ENCODE peak calls at places on chromosome 21, in five cellular contexts. T, X, P, Z and C are unnamed samples.

GRCh38 chr21:37139902-37140301 is 66.8 kb downstream of the TTC3 start:
- DNase-seq in T (peak), P (no peak), X (peak), Z (peak), C (no peak)

GRCh38 chr21:44890961-44891541 is 17.6 kb upstream of the PTTG1IP start:
- DNase-seq in X (no peak), Z (no peak), P (no peak), T (no peak), C (no peak)

GRCh38 chr21:27429612-27430361 is 462.9 kb upstream of the ADAMTS5 start:
- DNase-seq in P (no peak), T (peak), X (no peak), Z (no peak), C (no peak)

GRCh38 chr21:21807598-21807903 is 809.3 kb downstream of the NCAM2 start:
- DNase-seq in T (no peak), Z (no peak), P (no peak), X (no peak), C (no peak)

GRCh38 chr21:14114251-14114650 is 96.5 kb downstream of the LIPI start:
- DNase-seq in Z (no peak), T (no peak), X (no peak), P (no peak), C (no peak)

GRCh38 chr21:41768371-41769042 is 1.7 kb upstream of the RIPK4 start:
- DNase-seq in X (peak), P (no peak), T (peak), Z (peak), C (no peak)

GRCh38 chr21:37555672-37556261 is 189.2 kb downstream of the DYRK1A start:
- DNase-seq in X (no peak), P (no peak), T (no peak), Z (peak), C (peak)

GRCh38 chr21:41315726-41316125 is 875 bp upstream of the FAM3B start:
- DNase-seq in Z (no peak), T (no peak), P (no peak), X (no peak), C (no peak)

GRCh38 chr21:44894687-44895302 is 21.3 kb upstream of the PTTG1IP start:
- DNase-seq in P (no peak), Z (no peak), T (no peak), X (no peak), C (peak)

GRCh38 chr21:46599251-46599572 is 5.7 kb downstream of the S100B start:
- DNase-seq in T (peak), P (no peak), X (peak), Z (peak), C (no peak)

GRCh38 chr21:34133802-34134201 is 60.4 kb downstream of the MRPS6 start:
- DNase-seq in X (no peak), P (no peak), Z (no peak), T (no peak), C (no peak)

GRCh38 chr21:44836666-44837471 is 19.0 kb upstream of the SUMO3 start:
- DNase-seq in P (no peak), T (no peak), Z (peak), X (peak), C (no peak)

GRCh38 chr21:41207401-41208388 is 39.7 kb downstream of the BACE2 start:
- DNase-seq in T (peak), P (peak), Z (peak), X (peak), C (peak)

GRCh38 chr21:18218331-18218730 is 26.3 kb upstream of the CHODL start:
- DNase-seq in T (no peak), P (no peak), X (no peak), Z (no peak), C (no peak)

GRCh38 chr21:34123609-34124008 is 50.2 kb downstream of the MRPS6 start:
- DNase-seq in Z (no peak), T (no peak), P (no peak), X (no peak), C (no peak)

GRCh38 chr21:17644186-17644585 is 31.5 kb upstream of the BTG3 start:
- DNase-seq in P (no peak), T (no peak), X (no peak), Z (no peak), C (no peak)

GRCh38 chr21:42120904-42121535 is 49.9 kb downstream of the UMODL1 start:
- DNase-seq in T (no peak), Z (no peak), P (no peak), X (no peak), C (no peak)

GRCh38 chr21:40586575-40586974 is 260.4 kb downstream of the DSCAM start:
- DNase-seq in P (no peak), T (no peak), Z (no peak), X (no peak), C (no peak)

GRCh38 chr21:45698493-45698947 is 55.0 kb downstream of the PCBP3 start:
- DNase-seq in T (peak), X (peak), P (peak), Z (no peak), C (peak)

GRCh38 chr21:41908829-41909228 is 29.7 kb upstream of the PRDM15 start:
- DNase-seq in T (no peak), X (no peak), Z (no peak), P (no peak), C (no peak)

GRCh38 chr21:38806153-38806941 is 618 bp downstream of the ETS2 start:
- DNase-seq in Z (peak), P (no peak), T (peak), X (peak), C (peak)

GRCh38 chr21:27648560-27648959 is 681.7 kb upstream of the ADAMTS5 start:
- DNase-seq in T (peak), P (no peak), Z (no peak), X (peak), C (no peak)

GRCh38 chr21:39319814-39320332 is 6.4 kb upstream of the BRWD1 start:
- DNase-seq in P (no peak), X (no peak), Z (peak), T (no peak), C (no peak)

GRCh38 chr21:38413958-38414506 is 84.2 kb downstream of the ERG start:
- DNase-seq in P (no peak), T (no peak), Z (no peak), X (peak), C (no peak)

GRCh38 chr21:25464275-25464674 is 143.0 kb downstream of the MRPL39 start:
- DNase-seq in T (no peak), P (no peak), Z (no peak), X (no peak), C (no peak)

GRCh38 chr21:25528511-25528910 is 78.8 kb downstream of the MRPL39 start:
- DNase-seq in P (no peak), Z (no peak), X (no peak), T (no peak), C (no peak)

GRCh38 chr21:38659936-38660332 is 145.8 kb upstream of the ETS2 start:
- DNase-seq in Z (no peak), T (no peak), X (no peak), P (no peak), C (no peak)

GRCh38 chr21:44952116-44952928 is 12.5 kb downstream of the SLX9 start:
- DNase-seq in T (no peak), X (no peak), P (no peak), Z (peak), C (peak)

GRCh38 chr21:43810505-43811261 is 21.3 kb downstream of the RRP1 start:
- DNase-seq in Z (peak), P (peak), X (peak), T (peak), C (peak)
- H3K4me3 ChIP-seq in Z (no peak), P (no peak), X (no peak), T (no peak), C (peak)

DNA sequence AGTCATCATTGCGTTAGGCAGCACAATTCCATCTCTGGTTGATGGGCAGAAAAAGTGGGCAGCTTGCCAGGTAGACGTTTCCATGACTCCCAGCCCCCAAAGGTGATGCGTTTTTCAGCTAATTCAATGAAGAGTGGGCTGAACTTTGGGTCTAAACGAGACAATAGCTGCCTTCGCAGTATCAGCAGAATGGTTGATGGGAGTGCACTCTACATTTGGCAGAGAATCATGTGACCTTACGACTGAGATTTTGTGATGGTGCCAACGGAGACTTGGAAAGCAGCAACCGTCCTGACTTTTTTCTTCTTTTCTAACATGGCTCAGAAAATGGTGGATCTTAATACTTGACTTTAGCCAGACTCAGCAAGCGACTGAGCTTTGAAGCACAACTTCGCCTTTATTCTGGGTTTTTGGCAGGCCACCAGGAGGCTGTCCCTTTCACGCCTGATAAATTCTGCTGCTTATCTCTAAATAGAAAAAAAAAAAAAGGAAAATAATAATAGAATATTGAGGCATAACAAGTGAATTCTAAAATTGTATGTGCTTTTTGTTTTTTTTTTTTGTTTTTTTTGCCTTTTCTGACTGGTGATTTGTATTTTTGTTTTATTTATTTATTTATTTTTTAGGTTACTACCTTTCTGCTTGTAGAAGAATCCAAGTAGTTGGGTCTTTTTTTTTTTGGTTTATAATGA is 804.8 kb downstream of the USP25 start:
- DNase-seq in Z (peak), T (peak), X (no peak), P (peak), C (peak)
- H3K4me3 ChIP-seq in Z (no peak), T (peak), X (peak), P (peak), C (peak)

DNA sequence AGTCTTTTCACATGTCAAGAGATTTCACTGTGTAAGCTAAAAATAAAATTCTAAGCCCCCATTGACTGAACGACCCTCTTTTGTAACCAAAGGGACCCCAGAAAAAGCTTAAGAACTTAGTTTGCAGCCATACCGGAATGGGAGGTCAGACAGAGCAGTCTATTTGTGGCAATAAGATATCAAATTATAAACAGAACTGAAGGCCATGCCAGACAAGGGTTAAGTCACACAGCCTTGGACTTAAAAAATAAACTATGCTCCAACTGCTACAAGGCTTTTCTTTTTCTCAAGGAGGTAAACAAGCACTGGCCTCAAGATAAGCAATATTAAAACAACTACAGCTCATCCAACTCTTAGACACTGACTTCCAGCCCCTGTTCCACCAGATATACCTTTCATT is 256.9 kb downstream of the BACH1 start:
- DNase-seq in Z (no peak), T (no peak), P (no peak), X (no peak), C (no peak)
- H3K4me3 ChIP-seq in Z (no peak), T (no peak), P (no peak), X (no peak), C (no peak)

GRCh38 chr21:43369596-43370090 is 57.3 kb downstream of the SIK1 start:
- DNase-seq in P (no peak), Z (no peak), T (no peak), X (no peak), C (no peak)

GRCh38 chr21:43367859-43368258 is 59.1 kb downstream of the SIK1 start:
- DNase-seq in P (no peak), X (no peak), T (no peak), Z (no peak), C (no peak)

GRCh38 chr21:43368685-43369084 is 58.2 kb downstream of the SIK1 start:
- DNase-seq in X (no peak), P (no peak), T (no peak), Z (no peak), C (no peak)

GRCh38 chr21:43370091-43370658 is 56.8 kb downstream of the SIK1 start:
- DNase-seq in Z (no peak), X (peak), T (peak), P (no peak), C (no peak)

GRCh38 chr21:43369124-43369523 is 57.8 kb downstream of the SIK1 start:
- DNase-seq in Z (no peak), T (peak), X (peak), P (no peak), C (no peak)
- H3K4me3 ChIP-seq in Z (no peak), T (no peak), X (no peak), P (no peak), C (no peak)

DNA sequence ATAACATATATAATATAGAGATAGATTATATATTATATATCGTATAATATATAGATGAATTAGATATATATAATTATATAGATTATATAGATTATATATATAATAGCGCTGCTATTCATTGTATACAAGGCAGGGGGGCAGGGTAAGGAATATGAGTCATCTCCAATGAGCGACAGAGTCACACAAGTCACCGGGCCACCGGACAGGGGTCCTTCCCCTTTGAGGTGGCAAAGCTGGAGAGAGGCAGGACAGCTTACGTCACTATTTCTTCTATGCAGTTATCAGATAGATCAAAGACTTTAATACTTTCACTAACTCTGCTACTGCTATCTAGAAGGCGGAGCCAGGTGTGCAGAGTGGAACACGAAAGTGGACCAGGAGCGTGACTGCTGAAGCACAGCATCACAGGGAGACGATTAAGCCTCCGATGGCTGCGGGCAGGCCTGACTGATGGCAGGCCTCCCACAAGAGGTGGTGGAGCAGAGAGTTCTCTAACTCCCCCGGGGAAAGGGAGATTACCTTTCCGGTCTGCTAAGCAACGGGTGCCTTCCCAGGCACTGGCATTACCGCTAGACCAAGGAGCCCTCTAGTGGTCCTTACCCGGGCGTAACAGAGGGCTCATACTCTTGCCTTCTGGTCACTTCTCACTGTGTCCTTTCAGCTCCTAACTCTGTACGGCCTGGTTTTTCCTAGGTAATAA is 2154.7 kb downstream of the MRPL39 start:
- DNase-seq in P (no peak), T (no peak), Z (peak), X (no peak), C (no peak)
- H3K4me3 ChIP-seq in P (no peak), T (no peak), Z (no peak), X (no peak), C (no peak)

GRCh38 chr21:8991968-8992621 is 1529.3 kb upstream of the TPTE start:
- DNase-seq in P (no peak), X (no peak), T (peak), Z (no peak), C (no peak)
- H3K4me3 ChIP-seq in P (no peak), X (no peak), T (no peak), Z (no peak), C (no peak)

GRCh38 chr21:32410916-32411315 is 1.6 kb upstream of the EVA1C start:
- DNase-seq in P (no peak), T (no peak), Z (no peak), X (no peak), C (no peak)
- H3K4me3 ChIP-seq in P (peak), T (peak), Z (no peak), X (peak), C (peak)

DNA sequence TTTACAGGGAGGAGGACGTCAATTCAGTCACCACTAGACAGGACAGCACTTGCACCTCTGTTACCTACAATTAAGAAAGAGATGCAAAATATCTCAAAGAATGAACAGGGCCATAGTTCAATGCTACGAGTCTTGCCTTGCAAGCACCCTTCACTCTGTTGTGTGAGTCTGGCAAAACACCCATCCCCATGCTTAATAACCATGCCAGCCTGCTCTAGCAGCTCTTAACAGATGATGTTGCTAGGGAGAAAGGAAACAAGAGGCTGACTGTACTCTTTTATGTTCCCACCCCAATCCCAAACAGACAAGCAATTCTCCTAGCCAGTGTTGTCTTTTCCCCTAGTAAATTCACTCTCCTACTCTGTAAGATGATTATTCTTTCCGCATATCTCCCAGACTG is 5.3 kb downstream of the CBR1 start:
- DNase-seq in Z (no peak), X (no peak), T (no peak), P (no peak), C (no peak)
- H3K4me3 ChIP-seq in Z (no peak), X (no peak), T (no peak), P (no peak), C (no peak)

GRCh38 chr21:31733521-31734149 is 1.7 kb upstream of the SCAF4 start:
- DNase-seq in P (no peak), T (no peak), X (no peak), Z (peak), C (no peak)
- H3K4me3 ChIP-seq in P (no peak), T (no peak), X (no peak), Z (no peak), C (no peak)